ENCODE peak calls at places on chromosomes 6 and 20, in seven cellular contexts. One of them, this sample, is unnamed.

GRCh38 chr6:32181890-32182529 is 2.0 kb downstream of the AGER start:
- DNase-seq in M059J: no peak
- DNase-seq in C1 segment of cervical spinal cord: no peak
- DNase-seq in hippocampal formation: no peak
- DNase-seq in stimulated activated CD8-positive, alpha-beta memory T cell treated with anti-CD3 and anti-CD28 coated beads, Interleukin-4, amount 100 ng/mL, for 1 hour: no peak
- DNase-seq in cardiac fibroblast: no peak
- DNase-seq in DMS79 treated with DMSO at 0.1 percent for 48 hours: no peak
- DNase-seq in this sample: no peak

GRCh38 chr6:38404355-38404754 is 235.4 kb downstream of the BTBD9 start:
- DNase-seq in M059J: peak
- DNase-seq in C1 segment of cervical spinal cord: no peak
- DNase-seq in hippocampal formation: no peak
- DNase-seq in stimulated activated CD8-positive, alpha-beta memory T cell treated with anti-CD3 and anti-CD28 coated beads, Interleukin-4, amount 100 ng/mL, for 1 hour: no peak
- DNase-seq in cardiac fibroblast: peak
- DNase-seq in DMS79 treated with DMSO at 0.1 percent for 48 hours: peak
- DNase-seq in this sample: no peak

GRCh38 chr20:16025084-16025483 is 548.2 kb downstream of the KIF16B start:
- DNase-seq in M059J: no peak
- DNase-seq in C1 segment of cervical spinal cord: no peak
- DNase-seq in hippocampal formation: no peak
- DNase-seq in stimulated activated CD8-positive, alpha-beta memory T cell treated with anti-CD3 and anti-CD28 coated beads, Interleukin-4, amount 100 ng/mL, for 1 hour: no peak
- DNase-seq in cardiac fibroblast: no peak
- DNase-seq in DMS79 treated with DMSO at 0.1 percent for 48 hours: no peak
- DNase-seq in this sample: no peak

GRCh38 chr6:169371344-169372144 is 117.9 kb upstream of the THBS2 start:
- DNase-seq in M059J: peak
- DNase-seq in C1 segment of cervical spinal cord: no peak
- DNase-seq in hippocampal formation: no peak
- DNase-seq in stimulated activated CD8-positive, alpha-beta memory T cell treated with anti-CD3 and anti-CD28 coated beads, Interleukin-4, amount 100 ng/mL, for 1 hour: no peak
- DNase-seq in cardiac fibroblast: peak
- DNase-seq in DMS79 treated with DMSO at 0.1 percent for 48 hours: no peak
- DNase-seq in this sample: peak

GRCh38 chr6:159875194-159875593 is 15.6 kb upstream of the MAS1 start:
- DNase-seq in M059J: no peak
- DNase-seq in C1 segment of cervical spinal cord: no peak
- DNase-seq in hippocampal formation: no peak
- DNase-seq in stimulated activated CD8-positive, alpha-beta memory T cell treated with anti-CD3 and anti-CD28 coated beads, Interleukin-4, amount 100 ng/mL, for 1 hour: no peak
- DNase-seq in cardiac fibroblast: no peak
- DNase-seq in DMS79 treated with DMSO at 0.1 percent for 48 hours: no peak
- DNase-seq in this sample: no peak

GRCh38 chr20:44830523-44830922 is 20.2 kb upstream of the RIMS4 start:
- DNase-seq in M059J: no peak
- DNase-seq in C1 segment of cervical spinal cord: no peak
- DNase-seq in hippocampal formation: no peak
- DNase-seq in stimulated activated CD8-positive, alpha-beta memory T cell treated with anti-CD3 and anti-CD28 coated beads, Interleukin-4, amount 100 ng/mL, for 1 hour: no peak
- DNase-seq in cardiac fibroblast: no peak
- DNase-seq in DMS79 treated with DMSO at 0.1 percent for 48 hours: no peak
- DNase-seq in this sample: no peak

GRCh38 chr20:35009665-35010328 is 54.1 kb downstream of the MYH7B start:
- DNase-seq in M059J: no peak
- DNase-seq in C1 segment of cervical spinal cord: no peak
- DNase-seq in hippocampal formation: no peak
- DNase-seq in stimulated activated CD8-positive, alpha-beta memory T cell treated with anti-CD3 and anti-CD28 coated beads, Interleukin-4, amount 100 ng/mL, for 1 hour: no peak
- DNase-seq in cardiac fibroblast: no peak
- DNase-seq in DMS79 treated with DMSO at 0.1 percent for 48 hours: no peak
- DNase-seq in this sample: no peak

GRCh38 chr6:48069280-48069679 is 41.7 kb downstream of the PTCHD4 start:
- DNase-seq in M059J: no peak
- DNase-seq in C1 segment of cervical spinal cord: no peak
- DNase-seq in hippocampal formation: no peak
- DNase-seq in stimulated activated CD8-positive, alpha-beta memory T cell treated with anti-CD3 and anti-CD28 coated beads, Interleukin-4, amount 100 ng/mL, for 1 hour: no peak
- DNase-seq in cardiac fibroblast: no peak
- DNase-seq in DMS79 treated with DMSO at 0.1 percent for 48 hours: no peak
- DNase-seq in this sample: peak

GRCh38 chr6:26493258-26493657 is 6.8 kb upstream of the BTN1A1 start:
- DNase-seq in M059J: peak
- DNase-seq in C1 segment of cervical spinal cord: no peak
- DNase-seq in hippocampal formation: no peak
- DNase-seq in stimulated activated CD8-positive, alpha-beta memory T cell treated with anti-CD3 and anti-CD28 coated beads, Interleukin-4, amount 100 ng/mL, for 1 hour: no peak
- DNase-seq in cardiac fibroblast: peak
- DNase-seq in DMS79 treated with DMSO at 0.1 percent for 48 hours: no peak
- DNase-seq in this sample: peak

GRCh38 chr6:30238178-30238795 is 25.1 kb upstream of the TRIM26 start:
- DNase-seq in M059J: peak
- DNase-seq in C1 segment of cervical spinal cord: no peak
- DNase-seq in hippocampal formation: no peak
- DNase-seq in stimulated activated CD8-positive, alpha-beta memory T cell treated with anti-CD3 and anti-CD28 coated beads, Interleukin-4, amount 100 ng/mL, for 1 hour: no peak
- DNase-seq in cardiac fibroblast: peak
- DNase-seq in DMS79 treated with DMSO at 0.1 percent for 48 hours: no peak
- DNase-seq in this sample: peak

GRCh38 chr6:121971886-121972285 is 427.6 kb upstream of the HSF2 start:
- DNase-seq in M059J: peak
- DNase-seq in C1 segment of cervical spinal cord: no peak
- DNase-seq in hippocampal formation: no peak
- DNase-seq in stimulated activated CD8-positive, alpha-beta memory T cell treated with anti-CD3 and anti-CD28 coated beads, Interleukin-4, amount 100 ng/mL, for 1 hour: no peak
- DNase-seq in cardiac fibroblast: peak
- DNase-seq in DMS79 treated with DMSO at 0.1 percent for 48 hours: no peak
- DNase-seq in this sample: no peak

GRCh38 chr6:138986578-138986977 is 1.5 kb downstream of the REPS1 start:
- DNase-seq in M059J: peak
- DNase-seq in C1 segment of cervical spinal cord: no peak
- DNase-seq in hippocampal formation: no peak
- DNase-seq in stimulated activated CD8-positive, alpha-beta memory T cell treated with anti-CD3 and anti-CD28 coated beads, Interleukin-4, amount 100 ng/mL, for 1 hour: no peak
- DNase-seq in cardiac fibroblast: no peak
- DNase-seq in DMS79 treated with DMSO at 0.1 percent for 48 hours: peak
- DNase-seq in this sample: peak